ENCODE peak calls at places on chromosomes 12 and 14, in seven cellular contexts. One of them, this sample, is unnamed.

GRCh38 chr14:49858383-49858782 is 5.8 kb upstream of the NEMF start:
- DNase-seq in transverse colon: no peak
- DNase-seq in GM23338: peak; percentile 14
- DNase-seq in Panc1: no peak
- DNase-seq in upper lobe of left lung: no peak
- DNase-seq in HCT116: no peak
- DNase-seq in SK-N-SH: no peak
- DNase-seq in this sample: no peak

GRCh38 chr14:68662395-68662794 is 130.5 kb downstream of the ZFP36L1 start:
- DNase-seq in upper lobe of left lung: no peak
- DNase-seq in HCT116: no peak
- DNase-seq in SK-N-SH: no peak
- DNase-seq in Panc1: no peak
- DNase-seq in transverse colon: no peak
- DNase-seq in GM23338: no peak
- DNase-seq in this sample: no peak

GRCh38 chr14:97021571-97022171 is 224.5 kb downstream of the VRK1 start:
- DNase-seq in upper lobe of left lung: no peak
- DNase-seq in GM23338: peak; percentile 68
- DNase-seq in transverse colon: no peak
- DNase-seq in HCT116: peak; percentile 18
- DNase-seq in SK-N-SH: no peak
- DNase-seq in Panc1: no peak
- DNase-seq in this sample: no peak

GRCh38 chr12:90908465-90908864 is 46.5 kb downstream of the CCER1 start:
- DNase-seq in Panc1: no peak
- DNase-seq in transverse colon: no peak
- DNase-seq in SK-N-SH: no peak
- DNase-seq in GM23338: no peak
- DNase-seq in HCT116: no peak
- DNase-seq in upper lobe of left lung: no peak
- DNase-seq in this sample: no peak

GRCh38 chr12:57208946-57209282 is 7.7 kb upstream of the NXPH4 start:
- DNase-seq in HCT116: no peak
- DNase-seq in GM23338: no peak
- DNase-seq in SK-N-SH: no peak
- DNase-seq in upper lobe of left lung: peak; percentile 37
- DNase-seq in Panc1: no peak
- DNase-seq in transverse colon: no peak
- DNase-seq in this sample: no peak

GRCh38 chr14:36844443-36844842 is 182.8 kb downstream of the PAX9 start:
- DNase-seq in GM23338: peak; percentile 24
- DNase-seq in Panc1: no peak
- DNase-seq in HCT116: no peak
- DNase-seq in SK-N-SH: no peak
- DNase-seq in upper lobe of left lung: no peak
- DNase-seq in transverse colon: no peak
- DNase-seq in this sample: no peak

GRCh38 chr12:54591001-54591591 is 2.6 kb upstream of the PPP1R1A start:
- DNase-seq in SK-N-SH: no peak
- DNase-seq in Panc1: no peak
- DNase-seq in upper lobe of left lung: no peak
- DNase-seq in HCT116: no peak
- DNase-seq in GM23338: no peak
- DNase-seq in transverse colon: peak; percentile 9
- DNase-seq in this sample: no peak

GRCh38 chr14:88551936-88552565 is 2.8 kb downstream of the PTPN21 start:
- DNase-seq in SK-N-SH: peak; percentile 57
- DNase-seq in upper lobe of left lung: peak; percentile 61
- DNase-seq in GM23338: peak; percentile 57
- DNase-seq in Panc1: no peak
- DNase-seq in transverse colon: no peak
- DNase-seq in HCT116: no peak
- DNase-seq in this sample: no peak

GRCh38 chr12:57732270-57732669 is 6.3 kb downstream of the AGAP2 start:
- DNase-seq in Panc1: no peak
- DNase-seq in SK-N-SH: no peak
- DNase-seq in transverse colon: no peak
- DNase-seq in HCT116: no peak
- DNase-seq in upper lobe of left lung: no peak
- DNase-seq in GM23338: no peak
- DNase-seq in this sample: no peak

GRCh38 chr12:46359667-46360280 is 12.8 kb downstream of the SLC38A2 start:
- DNase-seq in GM23338: no peak
- DNase-seq in SK-N-SH: no peak
- DNase-seq in HCT116: no peak
- DNase-seq in transverse colon: no peak
- DNase-seq in Panc1: no peak
- DNase-seq in upper lobe of left lung: no peak
- DNase-seq in this sample: no peak

GRCh38 chr14:97177016-97177415 is 379.8 kb downstream of the VRK1 start:
- DNase-seq in HCT116: peak; percentile 69
- DNase-seq in GM23338: peak; percentile 64
- DNase-seq in upper lobe of left lung: no peak
- DNase-seq in Panc1: peak; percentile 20
- DNase-seq in transverse colon: no peak
- DNase-seq in SK-N-SH: peak; percentile 14
- DNase-seq in this sample: no peak

GRCh38 chr12:47111392-47111778 is 31.6 kb upstream of the AMIGO2 start:
- DNase-seq in GM23338: no peak
- DNase-seq in SK-N-SH: no peak
- DNase-seq in Panc1: no peak
- DNase-seq in transverse colon: no peak
- DNase-seq in upper lobe of left lung: no peak
- DNase-seq in HCT116: no peak
- DNase-seq in this sample: no peak

DNA sequence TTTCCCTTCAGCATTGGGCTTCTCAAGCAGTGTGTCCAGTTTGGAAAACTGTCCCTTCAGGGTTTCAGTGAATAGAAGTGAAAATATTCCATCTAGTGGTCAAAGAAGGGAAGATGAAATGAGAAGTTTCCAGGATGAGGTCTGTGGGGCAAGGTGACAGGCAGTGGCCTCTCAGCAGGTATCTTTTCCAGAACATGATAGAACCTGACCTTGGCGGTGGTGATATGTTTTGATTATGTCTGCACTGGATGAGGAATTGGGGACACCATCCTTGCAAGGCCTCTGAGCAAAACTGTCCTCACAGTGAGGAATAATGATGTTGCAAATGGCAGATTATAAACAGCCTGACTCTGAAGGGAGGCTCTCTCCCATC is 4.7 kb downstream of the GPX2 start:
- DNase-seq in Panc1: no peak
- DNase-seq in transverse colon: no peak
- DNase-seq in SK-N-SH: no peak
- DNase-seq in HCT116: no peak
- DNase-seq in upper lobe of left lung: no peak
- DNase-seq in GM23338: no peak
- DNase-seq in this sample: no peak
- TF ChIP-seq POLR2AphosphoS5 in Panc1: no peak
- TF ChIP-seq POLR2AphosphoS5 in transverse colon: no peak
- TF ChIP-seq POLR2AphosphoS5 in SK-N-SH: no peak
- TF ChIP-seq POLR2AphosphoS5 in HCT116: no peak
- TF ChIP-seq POLR2AphosphoS5 in upper lobe of left lung: no peak
- TF ChIP-seq POLR2AphosphoS5 in GM23338: no peak
- TF ChIP-seq POLR2AphosphoS5 in this sample: no peak

GRCh38 chr12:106113446-106114083 is 25.2 kb downstream of the NUAK1 start:
- DNase-seq in HCT116: no peak
- DNase-seq in Panc1: no peak
- DNase-seq in transverse colon: no peak
- DNase-seq in GM23338: no peak
- DNase-seq in upper lobe of left lung: no peak
- DNase-seq in SK-N-SH: no peak
- DNase-seq in this sample: no peak

GRCh38 chr12:106113042-106113441 is 25.7 kb downstream of the NUAK1 start:
- DNase-seq in HCT116: peak; percentile 19
- DNase-seq in transverse colon: no peak
- DNase-seq in SK-N-SH: no peak
- DNase-seq in upper lobe of left lung: no peak
- DNase-seq in Panc1: no peak
- DNase-seq in GM23338: no peak
- DNase-seq in this sample: no peak

GRCh38 chr12:106114084-106115068 is 24.4 kb downstream of the NUAK1 start:
- DNase-seq in upper lobe of left lung: no peak
- DNase-seq in HCT116: no peak
- DNase-seq in Panc1: no peak
- DNase-seq in GM23338: no peak
- DNase-seq in transverse colon: no peak
- DNase-seq in SK-N-SH: no peak
- DNase-seq in this sample: no peak

GRCh38 chr12:106110626-106111300 is 28.0 kb downstream of the NUAK1 start:
- DNase-seq in upper lobe of left lung: no peak
- DNase-seq in transverse colon: peak; percentile 33
- DNase-seq in HCT116: no peak
- DNase-seq in Panc1: no peak
- DNase-seq in GM23338: no peak
- DNase-seq in SK-N-SH: no peak
- DNase-seq in this sample: no peak

DNA sequence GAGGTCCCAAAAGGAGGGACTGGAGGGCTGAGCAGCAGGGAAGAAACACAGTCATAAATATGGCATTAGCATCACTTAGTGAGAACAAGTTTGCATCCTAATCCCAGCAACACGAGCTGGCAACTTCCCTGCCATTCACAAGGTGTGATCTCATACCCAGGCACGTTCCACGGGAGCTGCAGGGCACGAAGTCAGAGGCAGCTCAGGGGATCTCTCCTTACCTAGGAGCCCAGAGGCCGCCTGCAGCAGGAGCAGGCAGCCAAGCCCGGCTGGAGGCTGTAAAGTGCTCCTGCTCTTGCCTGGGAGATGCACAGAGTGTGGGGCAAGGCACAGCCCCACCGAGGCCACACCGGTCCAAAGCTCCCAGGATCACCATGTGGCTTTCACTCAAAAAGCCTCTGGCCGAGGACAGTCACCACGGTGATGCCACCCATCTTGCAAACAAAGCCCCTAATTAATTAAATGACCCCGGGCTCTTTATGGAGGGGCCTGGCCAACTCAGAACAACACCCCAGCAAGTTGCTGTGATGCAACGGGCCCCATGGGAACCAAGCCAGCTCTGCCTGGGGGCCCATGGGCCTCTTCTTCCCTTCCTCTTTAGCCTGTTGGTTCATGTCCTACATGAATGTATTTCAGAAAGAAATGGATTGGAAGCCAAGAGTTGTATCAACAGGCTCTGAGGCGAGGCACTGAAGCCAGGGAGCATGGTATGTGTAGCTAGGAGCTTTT is 26.5 kb downstream of the NUAK1 start:
- DNase-seq in transverse colon: no peak
- DNase-seq in SK-N-SH: peak; percentile 34
- DNase-seq in HCT116: no peak
- DNase-seq in GM23338: no peak
- DNase-seq in Panc1: no peak
- DNase-seq in upper lobe of left lung: peak; percentile 45
- DNase-seq in this sample: no peak
- TF ChIP-seq POLR2AphosphoS5 in transverse colon: no peak
- TF ChIP-seq POLR2AphosphoS5 in SK-N-SH: no peak
- TF ChIP-seq POLR2AphosphoS5 in HCT116: no peak
- TF ChIP-seq POLR2AphosphoS5 in GM23338: no peak
- TF ChIP-seq POLR2AphosphoS5 in Panc1: no peak
- TF ChIP-seq POLR2AphosphoS5 in upper lobe of left lung: no peak
- TF ChIP-seq POLR2AphosphoS5 in this sample: no peak

DNA sequence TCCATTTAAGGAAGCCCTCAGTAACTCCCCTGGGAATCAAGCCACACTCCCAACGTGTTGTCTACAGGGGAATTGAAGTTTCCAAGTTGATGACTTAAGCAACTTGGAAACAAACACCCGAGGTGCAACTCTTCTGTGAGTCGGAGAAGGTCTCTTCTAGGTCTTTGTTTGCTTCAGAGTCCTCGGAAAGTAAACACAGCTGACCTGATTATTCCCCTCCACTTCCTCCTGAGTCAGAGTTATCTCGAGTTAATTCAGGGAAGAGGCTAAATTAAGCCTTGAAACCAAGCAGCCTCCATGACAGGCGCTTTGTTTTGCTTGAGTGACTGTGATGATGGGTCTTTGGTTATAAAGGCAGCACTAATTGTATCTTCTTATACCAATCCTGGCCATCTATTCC is 41.8 kb downstream of the TUNAR start:
- DNase-seq in Panc1: no peak
- DNase-seq in SK-N-SH: no peak
- DNase-seq in GM23338: no peak
- DNase-seq in transverse colon: no peak
- DNase-seq in HCT116: no peak
- DNase-seq in upper lobe of left lung: no peak
- DNase-seq in this sample: no peak
- TF ChIP-seq POLR2AphosphoS5 in Panc1: no peak
- TF ChIP-seq POLR2AphosphoS5 in SK-N-SH: no peak
- TF ChIP-seq POLR2AphosphoS5 in GM23338: no peak
- TF ChIP-seq POLR2AphosphoS5 in transverse colon: no peak
- TF ChIP-seq POLR2AphosphoS5 in HCT116: no peak
- TF ChIP-seq POLR2AphosphoS5 in upper lobe of left lung: no peak
- TF ChIP-seq POLR2AphosphoS5 in this sample: no peak

GRCh38 chr14:103716899-103717411 is 1.3 kb downstream of the ZFYVE21 start:
- DNase-seq in SK-N-SH: no peak
- DNase-seq in transverse colon: no peak
- DNase-seq in Panc1: no peak
- DNase-seq in HCT116: no peak
- DNase-seq in upper lobe of left lung: no peak
- DNase-seq in GM23338: no peak
- DNase-seq in this sample: no peak

GRCh38 chr14:103716091-103716801 is 636 bp downstream of the ZFYVE21 start:
- DNase-seq in upper lobe of left lung: peak; percentile 92
- DNase-seq in SK-N-SH: peak; percentile 74
- DNase-seq in Panc1: no peak
- DNase-seq in HCT116: no peak
- DNase-seq in GM23338: no peak
- DNase-seq in transverse colon: peak; percentile 60
- DNase-seq in this sample: no peak

GRCh38 chr14:103721334-103722120 is 5.9 kb downstream of the ZFYVE21 start:
- DNase-seq in upper lobe of left lung: peak; percentile 63
- DNase-seq in Panc1: no peak
- DNase-seq in SK-N-SH: no peak
- DNase-seq in HCT116: peak; percentile 86
- DNase-seq in transverse colon: no peak
- DNase-seq in GM23338: no peak
- DNase-seq in this sample: no peak

GRCh38 chr14:103719766-103720165 is 4.2 kb downstream of the ZFYVE21 start:
- DNase-seq in SK-N-SH: no peak
- DNase-seq in transverse colon: no peak
- DNase-seq in Panc1: no peak
- DNase-seq in upper lobe of left lung: no peak
- DNase-seq in HCT116: no peak
- DNase-seq in GM23338: no peak
- DNase-seq in this sample: no peak

DNA sequence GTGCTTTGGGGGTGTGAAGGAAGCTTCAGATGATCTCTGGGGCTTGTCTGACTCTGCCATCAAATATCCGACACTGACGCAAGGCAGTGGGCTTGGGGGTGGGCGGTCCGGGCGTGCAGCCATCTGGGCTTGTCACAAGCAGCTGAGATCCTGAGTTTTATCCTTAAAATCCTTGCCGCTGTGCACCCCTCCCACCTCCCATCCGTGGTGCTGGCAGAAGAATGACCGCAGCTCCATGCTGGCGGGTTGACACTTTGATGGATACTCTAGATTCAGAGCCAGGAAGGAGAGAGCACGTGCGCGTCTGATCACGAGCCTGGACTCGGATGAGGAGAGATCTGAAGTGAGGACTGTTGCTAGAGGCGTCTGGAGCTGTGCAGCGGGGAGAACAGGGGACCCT is 3.0 kb downstream of the ZFYVE21 start:
- DNase-seq in upper lobe of left lung: peak; percentile 87
- DNase-seq in SK-N-SH: no peak
- DNase-seq in transverse colon: no peak
- DNase-seq in GM23338: no peak
- DNase-seq in Panc1: no peak
- DNase-seq in HCT116: no peak
- DNase-seq in this sample: no peak
- TF ChIP-seq POLR2AphosphoS5 in upper lobe of left lung: no peak
- TF ChIP-seq POLR2AphosphoS5 in SK-N-SH: no peak
- TF ChIP-seq POLR2AphosphoS5 in transverse colon: no peak
- TF ChIP-seq POLR2AphosphoS5 in GM23338: no peak
- TF ChIP-seq POLR2AphosphoS5 in Panc1: no peak
- TF ChIP-seq POLR2AphosphoS5 in HCT116: no peak
- TF ChIP-seq POLR2AphosphoS5 in this sample: no peak